ENCODE peak calls at places on chromosomes 7 and 10, in five cellular contexts. R is IMR-90, E is neuronal stem cell, D is H9, T is H1. J is an unnamed sample.

GRCh38 chr10:73095479-73096021 is 1.1 kb downstream of the P4HA1 start:
- DNase-seq in E (peak; percentile 50), T (no peak), D (no peak), R (peak; percentile 82), J (peak; percentile 91)

GRCh38 chr10:100930368-100930767 is 17.6 kb downstream of the SLF2 start:
- DNase-seq in R (peak; percentile 12), D (no peak), T (no peak), E (no peak), J (peak; percentile 22)

GRCh38 chr7:12458520-12459131 is 55.0 kb upstream of the VWDE start:
- DNase-seq in T (no peak), E (peak; percentile 20), D (no peak), R (peak; percentile 25), J (peak; percentile 62)

GRCh38 chr10:54773506-54773905 is 27.5 kb downstream of the PCDH15 start:
- DNase-seq in T (no peak), R (no peak), D (no peak), E (no peak), J (no peak)

GRCh38 chr7:66202380-66202779 is 2.8 kb upstream of the TPST1 start:
- DNase-seq in D (peak; percentile 5), E (no peak), T (no peak), R (no peak), J (no peak)

GRCh38 chr10:120819366-120819765 is 31.8 kb upstream of the WDR11 start:
- DNase-seq in D (no peak), R (no peak), E (no peak), T (no peak), J (no peak)

GRCh38 chr7:35727571-35727970 is 32.6 kb upstream of the HERPUD2 start:
- DNase-seq in T (no peak), R (no peak), D (no peak), E (no peak), J (peak; percentile 51)

GRCh38 chr7:139252451-139252850 is 21.4 kb downstream of the UBN2 start:
- DNase-seq in T (no peak), E (no peak), D (no peak), R (peak; percentile 28), J (no peak)

GRCh38 chr10:7300327-7300726 is 110.5 kb downstream of the SFMBT2 start:
- DNase-seq in T (no peak), D (no peak), R (peak; percentile 37), E (no peak), J (peak; percentile 50)

GRCh38 chr10:18066947-18067346 is 73.3 kb upstream of the CACNB2 start:
- DNase-seq in D (no peak), T (no peak), R (no peak), E (no peak), J (no peak)

GRCh38 chr10:16585103-16585502 is 63.4 kb upstream of the C1QL3 start:
- DNase-seq in R (no peak), E (no peak), D (no peak), T (no peak), J (peak; percentile 14)

GRCh38 chr10:24518981-24519597 is 204.6 kb downstream of the ARHGAP21 start:
- DNase-seq in E (peak; percentile 73), D (peak; percentile 65), R (peak; percentile 60), T (no peak), J (peak; percentile 54)

GRCh38 chr10:98029149-98030092 is 1.0 kb downstream of the CRTAC1 start:
- DNase-seq in R (no peak), D (no peak), E (peak; percentile 29), T (no peak), J (no peak)

GRCh38 chr7:123787227-123788007 is 38.6 kb upstream of the WASL start:
- DNase-seq in E (no peak), R (no peak), D (no peak), T (no peak), J (peak; percentile 62)

GRCh38 chr10:70940834-70941568 is 52.6 kb upstream of the PCBD1 start:
- DNase-seq in R (no peak), D (no peak), E (no peak), T (no peak), J (peak; percentile 5)

GRCh38 chr10:98466916-98467505 is 20.3 kb upstream of the HPS1 start:
- DNase-seq in E (no peak), T (no peak), D (no peak), R (no peak), J (no peak)

GRCh38 chr10:63692205-63692896 is 171.2 kb downstream of the REEP3 start:
- DNase-seq in E (no peak), T (no peak), R (no peak), D (no peak), J (no peak)

GRCh38 chr10:103451871-103452713 is at the start of gene CALHM2:
- DNase-seq in E (peak; percentile 43), T (no peak), D (peak; percentile 72), R (peak; percentile 41), J (peak; percentile 68)
- H3K14ac ChIP-seq in E (no peak within 1 kb of the TSS), T (no peak within 1 kb of the TSS), D (no peak within 1 kb of the TSS), R (peak within 1 kb of the TSS; percentile 90), J (no peak within 1 kb of the TSS)

GRCh38 chr7:114986805-114987204 is 64.9 kb downstream of the MDFIC start:
- DNase-seq in E (no peak), T (no peak), D (no peak), R (peak; percentile 31), J (peak; percentile 37)
- H2BK15ac ChIP-seq in E (no peak overlapping the region), T (no peak overlapping the region), D (no peak overlapping the region), R (no peak overlapping the region), J (no peak overlapping the region)

GRCh38 chr10:3886666-3887251 is 101.8 kb upstream of the KLF6 start:
- DNase-seq in D (no peak), R (peak; percentile 96), E (no peak), T (no peak), J (peak; percentile 96)
- H3K14ac ChIP-seq in D (no peak overlapping the region), R (peak overlapping the region; percentile 89), E (no peak overlapping the region), T (no peak overlapping the region), J (no peak overlapping the region)

DNA sequence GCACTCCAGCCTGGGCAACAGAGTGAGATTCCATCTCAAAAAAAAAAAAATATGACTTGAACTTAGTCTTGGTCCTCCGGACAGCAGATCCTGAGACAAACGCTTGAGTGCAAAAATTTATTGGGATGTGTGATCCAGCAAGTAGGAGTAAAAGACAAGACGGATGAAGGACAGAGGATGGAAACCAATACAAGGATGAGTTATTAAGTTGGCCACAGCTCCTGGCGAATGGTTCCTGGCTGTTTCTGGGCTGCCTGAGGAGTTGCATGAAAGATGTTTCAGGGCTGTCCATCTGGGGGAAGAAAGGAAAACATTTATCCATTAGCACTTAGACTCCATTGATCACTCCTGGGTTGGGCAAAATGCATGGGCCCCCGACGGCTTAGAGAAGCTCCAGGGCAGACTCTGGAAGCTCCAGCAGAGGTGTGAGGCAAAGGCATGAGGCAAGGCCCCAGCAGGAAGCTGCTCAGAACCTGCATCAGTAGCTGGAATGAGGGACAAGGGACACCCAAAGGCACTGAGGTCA is 98.3 kb upstream of the ZNF438 start:
- DNase-seq in T (no peak), D (no peak), E (no peak), R (no peak), J (no peak)
- H2BK15ac ChIP-seq in T (peak overlapping the region; percentile 62), D (no peak overlapping the region), E (peak overlapping the region; percentile 35), R (peak overlapping the region; percentile 72), J (no peak overlapping the region)

DNA sequence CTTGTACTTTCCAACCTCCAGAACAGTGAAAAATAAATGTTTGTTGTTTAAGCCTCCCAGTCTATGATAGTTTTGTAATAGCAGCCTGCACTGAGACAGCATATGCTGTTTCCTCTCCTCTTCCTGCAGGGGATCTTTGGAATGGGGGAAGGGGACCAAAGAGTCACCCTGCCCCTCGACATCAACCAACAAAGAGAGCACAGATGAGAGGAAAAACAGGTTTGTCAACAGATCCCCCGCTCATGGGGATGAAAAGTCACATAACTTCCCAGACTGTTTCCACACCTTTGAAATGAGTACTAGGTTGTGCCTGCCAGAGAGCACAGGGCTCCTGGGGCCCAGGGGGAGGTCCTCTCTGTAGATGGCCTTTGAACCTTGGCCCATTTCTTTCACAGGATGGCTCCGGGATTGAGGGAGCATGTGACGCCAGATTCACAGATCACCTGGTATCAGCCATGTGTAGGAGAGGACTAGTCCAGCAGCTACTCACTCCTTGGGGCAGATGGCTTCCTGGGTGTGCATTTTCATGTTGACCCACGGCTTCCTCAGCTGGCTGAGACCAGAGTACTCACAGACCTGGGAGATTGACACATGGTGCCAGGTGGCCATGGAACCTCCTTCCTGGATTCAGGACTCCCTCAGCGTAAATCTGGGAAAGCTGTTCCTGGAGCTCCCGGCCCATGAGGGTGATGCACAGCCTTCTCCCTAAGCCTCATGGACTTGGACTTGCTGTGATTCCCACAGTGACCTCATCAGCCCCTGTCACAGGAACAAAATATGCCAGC is 125.6 kb downstream of the CXCL12 start:
- DNase-seq in R (no peak), T (no peak), D (no peak), E (no peak), J (no peak)
- H3K14ac ChIP-seq in R (no peak overlapping the region), T (no peak overlapping the region), D (no peak overlapping the region), E (no peak overlapping the region), J (no peak overlapping the region)

GRCh38 chr10:12445701-12446334 is 96.5 kb downstream of the CAMK1D start:
- DNase-seq in R (no peak), T (no peak), E (no peak), D (no peak), J (no peak)
- H2BK15ac ChIP-seq in R (no peak overlapping the region), T (no peak overlapping the region), E (no peak overlapping the region), D (no peak overlapping the region), J (no peak overlapping the region)

GRCh38 chr7:141551080-141551772 is at the start of gene AGK:
- DNase-seq in D (peak; percentile 80), R (peak; percentile 75), E (peak; percentile 72), T (peak; percentile 43), J (peak; percentile 76)
- H3K14ac ChIP-seq in D (peak within 1 kb of the TSS; percentile 94), R (peak within 1 kb of the TSS; percentile 99), E (peak within 1 kb of the TSS; percentile 14), T (no peak within 1 kb of the TSS), J (peak within 1 kb of the TSS; percentile 99)

J was measured in mesenchymal stem cell.